ENCODE peak calls at places on chromosomes 2 and 18, in five cellular contexts. O, Z, D, N and I are unnamed samples.

GRCh38 chr18:48952287-48953095 is 1.7 kb upstream of the SMAD7 start:
- DNase-seq in O (peak), Z (no peak), D (peak), N (peak), I (peak)

GRCh38 chr2:78115291-78115690 is 593.1 kb upstream of the LRRTM4 start:
- DNase-seq in O (no peak), Z (no peak), D (no peak), N (no peak), I (no peak)

GRCh38 chr18:50877545-50878265 is 1.2 kb upstream of the ME2 start:
- DNase-seq in O (no peak), Z (no peak), D (no peak), N (no peak), I (no peak)

GRCh38 chr2:175889557-175890355 is 112.3 kb downstream of the LNPK start:
- DNase-seq in O (no peak), Z (no peak), D (no peak), N (no peak), I (no peak)

GRCh38 chr2:25977768-25978167 is 4.5 kb downstream of the KIF3C start:
- DNase-seq in O (peak), Z (no peak), D (no peak), N (no peak), I (no peak)

GRCh38 chr2:157691131-157691530 is 62.5 kb upstream of the ACVR1C start:
- DNase-seq in O (no peak), Z (no peak), D (no peak), N (no peak), I (no peak)

GRCh38 chr2:238494573-238494961 is 67.8 kb downstream of the ASB1 start:
- DNase-seq in O (no peak), Z (no peak), D (no peak), N (no peak), I (no peak)

GRCh38 chr2:232216028-232216427 is 162.5 kb upstream of the ALPP start:
- DNase-seq in O (no peak), Z (no peak), D (no peak), N (no peak), I (no peak)

GRCh38 chr18:24369420-24369819 is 28.2 kb downstream of the OSBPL1A start:
- DNase-seq in O (peak), Z (no peak), D (no peak), N (no peak), I (no peak)

GRCh38 chr2:228819701-228820100 is 451.4 kb downstream of the PID1 start:
- DNase-seq in O (peak), Z (no peak), D (no peak), N (no peak), I (no peak)

GRCh38 chr2:48900321-48901014 is 144.9 kb upstream of the LHCGR start:
- DNase-seq in O (peak), Z (no peak), D (peak), N (no peak), I (no peak)

GRCh38 chr2:64769392-64770044 is 115.8 kb upstream of the SERTAD2 start:
- DNase-seq in O (no peak), Z (no peak), D (no peak), N (no peak), I (no peak)

GRCh38 chr2:241309684-241310117 is 5.8 kb downstream of the HDLBP start:
- DNase-seq in O (peak), Z (peak), D (no peak), N (no peak), I (peak)

GRCh38 chr2:10919776-10920606 is 8.3 kb downstream of the KCNF1 start:
- DNase-seq in O (no peak), Z (no peak), D (no peak), N (no peak), I (no peak)

GRCh38 chr2:26193578-26194231 is 20.8 kb downstream of the GAREM2 start:
- DNase-seq in O (no peak), Z (no peak), D (no peak), N (no peak), I (no peak)

GRCh38 chr18:62828091-62828640 is 112.8 kb downstream of the PHLPP1 start:
- DNase-seq in O (no peak), Z (no peak), D (no peak), N (no peak), I (no peak)

GRCh38 chr2:2547911-2548310 is 216.8 kb upstream of the MYT1L start:
- DNase-seq in O (no peak), Z (no peak), D (no peak), N (no peak), I (no peak)

GRCh38 chr2:173872714-173873113 is 92.5 kb downstream of the SP3 start:
- DNase-seq in O (no peak), Z (no peak), D (no peak), N (no peak), I (no peak)

GRCh38 chr18:79604205-79604912 is 75.2 kb upstream of the CTDP1 start:
- DNase-seq in O (no peak), Z (no peak), D (no peak), N (peak), I (no peak)

GRCh38 chr18:2223394-2223793 is 347.9 kb downstream of the METTL4 start:
- DNase-seq in O (peak), Z (no peak), D (peak), N (no peak), I (no peak)

GRCh38 chr2:14189929-14190328 is 442.6 kb upstream of the LRATD1 start:
- DNase-seq in O (no peak), Z (no peak), D (no peak), N (no peak), I (no peak)

GRCh38 chr18:13726972-13727331 is 479 bp downstream of the RNMT start:
- DNase-seq in O (peak), Z (peak), D (peak), N (peak), I (peak)

GRCh38 chr2:69830045-69830905 is 815 bp downstream of the GMCL1 start:
- DNase-seq in O (peak), Z (peak), D (peak), N (peak), I (peak)

GRCh38 chr2:130391058-130391871 is 35.4 kb downstream of the PTPN18 start:
- DNase-seq in O (peak), Z (no peak), D (peak), N (peak), I (peak)

GRCh38 chr2:207502799-207503198 is 27.0 kb upstream of the CREB1 start:
- DNase-seq in O (no peak), Z (no peak), D (no peak), N (no peak), I (no peak)

GRCh38 chr2:217085543-217085942 is 225.7 kb upstream of the TNP1 start:
- DNase-seq in O (peak), Z (no peak), D (no peak), N (no peak), I (no peak)